ENCODE peak calls at places on chromosome 3, in seven cellular contexts. G is neural progenitor cell, P is breast epithelium, S is AG04450, X is iPS DF 6.9, T is ovary, N is A549. J is an unnamed sample.

GRCh38 chr3:192772495-192772894 is 45.2 kb upstream of the FGF12 start:
- DNase-seq in N (no peak), X (peak), P (no peak), T (no peak), S (no peak), G (peak), J (no peak)

GRCh38 chr3:83513677-83514076 is 1445.1 kb upstream of the CADM2 start:
- DNase-seq in S (no peak), G (no peak), P (no peak), X (no peak), T (no peak), N (no peak), J (no peak)

GRCh38 chr3:8589880-8590556 is 54.6 kb downstream of the SSUH2 start:
- DNase-seq in X (no peak), P (peak), G (no peak), S (peak), N (no peak), T (no peak), J (no peak)

GRCh38 chr3:101244212-101244575 is 76.2 kb downstream of the IMPG2 start:
- DNase-seq in G (no peak), T (no peak), N (no peak), X (no peak), P (no peak), S (no peak), J (no peak)

GRCh38 chr3:151479452-151479851 is 18.6 kb upstream of the IGSF10 start:
- DNase-seq in G (no peak), N (no peak), P (no peak), X (no peak), S (no peak), T (no peak), J (no peak)

GRCh38 chr3:72246685-72247084 is 461.7 kb upstream of the PROK2 start:
- DNase-seq in N (no peak), P (no peak), T (no peak), G (no peak), S (no peak), X (no peak), J (no peak)

GRCh38 chr3:161349529-161350278 is 21.6 kb downstream of the SPTSSB start:
- DNase-seq in X (no peak), P (peak), G (no peak), S (peak), N (peak), T (no peak), J (no peak)

GRCh38 chr3:192303235-192303634 is 424.1 kb downstream of the FGF12 start:
- DNase-seq in S (no peak), T (no peak), P (no peak), X (no peak), N (no peak), G (peak), J (no peak)

GRCh38 chr3:82044918-82045715 is 283.7 kb upstream of the GBE1 start:
- DNase-seq in N (no peak), X (no peak), T (no peak), G (peak), S (no peak), P (no peak), J (no peak)

GRCh38 chr3:8739757-8740508 is 6.3 kb downstream of the CAV3 start:
- DNase-seq in S (peak), N (peak), G (no peak), X (no peak), P (peak), T (no peak), J (no peak)

GRCh38 chr3:128550113-128550440 is 57.1 kb upstream of the GATA2 start:
- DNase-seq in T (no peak), X (no peak), N (no peak), G (no peak), S (no peak), P (no peak), J (no peak)

GRCh38 chr3:179806177-179806576 is 153.3 kb downstream of the USP13 start:
- DNase-seq in N (no peak), G (no peak), P (no peak), X (no peak), S (no peak), T (no peak), J (no peak)

GRCh38 chr3:16427309-16427965 is 86.1 kb downstream of the RFTN1 start:
- DNase-seq in G (no peak), P (no peak), N (no peak), T (peak), X (no peak), S (peak), J (peak)

GRCh38 chr3:197590313-197590962 is 34.7 kb upstream of the BDH1 start:
- DNase-seq in X (no peak), N (no peak), T (no peak), G (no peak), S (no peak), P (peak), J (no peak)

GRCh38 chr3:101962055-101962454 is 112.7 kb downstream of the NFKBIZ start:
- DNase-seq in N (no peak), S (no peak), X (no peak), P (no peak), T (no peak), G (no peak), J (no peak)

GRCh38 chr3:72950801-72951200 is 45.8 kb upstream of the PPP4R2 start:
- DNase-seq in P (no peak), G (no peak), T (no peak), S (no peak), X (no peak), N (no peak), J (no peak)

DNA sequence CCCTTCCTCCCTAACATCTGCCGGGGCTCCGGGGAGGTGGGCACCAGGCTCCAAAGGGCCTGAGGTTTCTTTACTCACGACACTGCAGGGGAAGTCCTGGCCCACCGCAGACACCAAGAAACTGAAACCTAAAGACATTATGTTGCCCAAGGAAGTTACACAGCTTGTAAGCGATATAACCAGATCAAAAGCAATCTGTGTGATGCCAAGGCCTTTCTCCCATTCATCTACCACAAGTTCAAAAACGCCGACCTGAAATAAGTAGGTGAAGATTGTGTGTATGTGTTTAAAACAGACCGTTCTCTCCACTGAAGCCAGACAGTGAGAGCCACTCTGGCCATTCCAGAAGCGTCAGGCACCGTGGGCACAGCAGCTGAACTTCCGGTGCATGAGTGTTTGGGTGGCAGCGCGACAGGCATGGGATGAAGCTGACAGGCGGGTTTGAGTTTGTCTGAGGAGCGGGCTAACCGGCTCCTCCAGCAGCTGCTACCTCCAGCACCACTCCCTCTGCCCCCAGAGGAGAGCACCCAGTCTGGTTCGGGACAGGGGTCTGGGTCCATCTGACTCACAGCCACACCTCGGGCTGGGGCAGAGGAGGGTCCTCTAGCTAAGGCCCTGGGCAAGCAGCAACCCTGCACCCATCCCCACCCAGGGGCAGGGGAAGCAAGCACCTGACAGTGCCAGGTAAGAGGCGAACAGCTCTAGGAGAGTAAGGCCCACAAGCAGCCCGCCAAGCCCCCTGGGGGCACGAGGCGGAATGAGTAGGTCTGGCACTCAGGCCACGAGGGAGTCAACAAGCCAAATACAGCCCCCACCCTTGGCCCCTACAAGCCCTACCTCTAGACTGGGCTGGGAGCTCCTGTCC is 1.3 kb downstream of the TNK2 start:
- DNase-seq in S (no peak), P (peak), X (no peak), T (no peak), N (no peak), G (no peak), J (no peak)
- H3K27ac ChIP-seq in S (no peak), P (peak), X (no peak), T (no peak), N (no peak), G (no peak), J (peak)

GRCh38 chr3:132378846-132379245 is 38.5 kb upstream of the DNAJC13 start:
- DNase-seq in G (no peak), P (no peak), N (no peak), X (no peak), S (no peak), T (no peak), J (no peak)

GRCh38 chr3:132380979-132381944 is 36.0 kb upstream of the DNAJC13 start:
- DNase-seq in X (no peak), G (peak), P (no peak), N (no peak), S (no peak), T (no peak), J (no peak)

GRCh38 chr3:132386259-132386658 is 31.0 kb upstream of the DNAJC13 start:
- DNase-seq in P (no peak), N (no peak), X (no peak), S (no peak), G (no peak), T (no peak), J (no peak)

GRCh38 chr3:132382688-132383194 is 34.6 kb upstream of the DNAJC13 start:
- DNase-seq in G (no peak), S (no peak), N (no peak), P (no peak), T (no peak), X (no peak), J (no peak)

DNA sequence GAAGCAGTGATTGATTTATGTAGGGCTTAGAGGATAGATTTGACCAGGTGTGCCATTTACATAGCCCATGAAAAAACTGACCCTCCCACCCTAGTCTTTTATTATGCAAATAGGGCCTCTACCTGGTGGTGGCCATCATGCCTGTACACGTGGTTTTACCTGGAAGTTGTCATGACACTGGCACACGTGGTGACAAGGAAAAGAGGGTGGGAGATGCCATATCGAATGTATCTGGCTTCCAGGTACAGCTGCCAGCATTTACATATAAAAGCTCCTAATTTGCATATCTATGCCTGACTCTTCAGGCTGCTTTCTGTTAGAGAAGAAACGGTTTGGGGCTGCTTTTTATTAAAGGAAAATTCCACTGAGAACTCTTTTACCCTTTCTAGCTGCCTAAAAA is 35.0 kb upstream of the DNAJC13 start:
- DNase-seq in X (peak), T (no peak), N (no peak), G (no peak), S (no peak), P (no peak), J (no peak)
- H3K27ac ChIP-seq in X (no peak), T (no peak), N (no peak), G (peak), S (no peak), P (no peak), J (no peak)

GRCh38 chr3:39148116-39149058 is 5.0 kb downstream of the CSRNP1 start:
- DNase-seq in T (no peak), S (no peak), X (no peak), G (no peak), P (peak), N (no peak), J (no peak)
- H3K27ac ChIP-seq in T (no peak), S (peak), X (no peak), G (no peak), P (peak), N (peak), J (peak)

GRCh38 chr3:89098964-89099585 is 8.3 kb upstream of the EPHA3 start:
- DNase-seq in X (no peak), P (no peak), G (peak), S (peak), T (peak), N (peak), J (peak)
- H3K27ac ChIP-seq in X (no peak), P (no peak), G (no peak), S (no peak), T (no peak), N (no peak), J (no peak)

DNA sequence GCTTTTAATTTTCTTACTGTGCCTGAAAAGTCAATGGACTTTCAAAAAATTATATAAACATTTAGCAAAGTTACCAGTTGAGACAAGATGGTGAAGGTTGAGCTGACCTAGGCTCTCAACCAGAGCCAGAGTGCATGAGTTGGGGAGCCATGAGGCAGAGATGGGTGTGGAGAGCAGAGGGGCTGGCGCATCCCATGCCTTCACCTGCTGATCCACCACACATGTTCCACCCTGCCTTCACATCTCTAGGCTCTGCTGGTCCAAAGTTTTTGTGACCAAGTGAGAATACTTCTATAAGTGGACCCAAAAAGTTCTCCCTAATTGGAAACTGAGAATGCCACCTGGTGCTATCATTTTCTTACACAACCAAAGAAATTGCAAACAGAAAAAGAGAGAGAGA is 47.3 kb downstream of the CCR3 start:
- DNase-seq in S (no peak), N (no peak), X (no peak), T (no peak), G (no peak), P (no peak), J (no peak)
- H3K27ac ChIP-seq in S (no peak), N (no peak), X (no peak), T (no peak), G (no peak), P (no peak), J (no peak)

GRCh38 chr3:38227989-38228388 is 37.6 kb upstream of the SLC22A13 start:
- DNase-seq in P (no peak), N (no peak), S (no peak), G (no peak), X (no peak), T (no peak), J (no peak)
- H3K27ac ChIP-seq in P (no peak), N (no peak), S (peak), G (no peak), X (no peak), T (no peak), J (no peak)

GRCh38 chr3:108327168-108327567 is 30.8 kb downstream of the HHLA2 start:
- DNase-seq in S (no peak), T (no peak), P (no peak), X (no peak), N (no peak), G (no peak), J (no peak)
- H3K27ac ChIP-seq in S (no peak), T (no peak), P (no peak), X (no peak), N (no peak), G (no peak), J (no peak)

DNA sequence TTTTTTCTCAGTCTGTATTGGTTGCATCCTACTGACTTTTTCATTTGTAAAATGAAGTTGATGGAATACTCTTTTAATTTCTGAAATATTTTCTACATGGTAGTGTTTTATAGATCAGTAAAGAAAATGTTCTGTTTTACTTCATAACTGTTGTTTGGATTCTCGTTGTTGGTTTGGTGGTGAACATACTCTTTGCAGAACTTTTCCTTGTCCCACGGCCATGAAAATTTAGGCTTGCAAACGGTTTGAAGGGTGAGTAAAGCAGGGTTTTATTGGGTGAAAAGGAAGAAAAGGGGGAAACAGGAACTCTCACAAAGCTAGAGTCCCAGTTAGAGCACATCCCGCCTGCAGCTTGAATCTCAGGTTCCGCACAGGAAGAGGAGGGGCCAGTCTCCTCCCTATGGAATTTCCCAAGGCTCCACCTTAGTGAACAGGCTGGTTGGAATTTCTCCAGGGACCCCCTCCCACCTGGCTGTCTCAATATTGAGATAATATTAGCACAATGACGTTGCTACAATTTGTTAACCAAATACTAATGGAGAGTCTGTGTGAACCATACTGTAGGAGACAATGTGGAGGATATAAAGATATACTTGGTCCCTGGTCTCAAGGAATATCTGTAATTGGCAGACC is 5.6 kb downstream of the PDCD6IP start:
- DNase-seq in T (no peak), N (no peak), G (peak), S (no peak), X (no peak), P (no peak), J (no peak)
- H3K27ac ChIP-seq in T (no peak), N (no peak), G (no peak), S (no peak), X (no peak), P (no peak), J (no peak)